ENCODE peak calls at places on chromosomes 11 and 22, in eight cellular contexts. G is WTC11, M is spleen, P is kidney, D is cardiac fibroblast, Z is HFFc6, R is uterus, V is thoracic aorta. K is an unnamed sample.

GRCh38 chr11:35126000-35126878 is 12.7 kb upstream of the CD44 start:
- DNase-seq in G (no peak), M (no peak), P (no peak), D (no peak), Z (no peak), R (no peak), V (no peak), K (no peak)

GRCh38 chr11:69444381-69445130 is 36.9 kb upstream of the LINC01488 start:
- DNase-seq in G (peak), M (peak), P (peak), D (peak), Z (peak), R (peak), V (peak), K (peak)

GRCh38 chr11:129691154-129691553 is 124.5 kb upstream of the TMEM45B start:
- DNase-seq in G (no peak), M (no peak), P (no peak), D (no peak), Z (no peak), R (no peak), V (no peak), K (no peak)

GRCh38 chr22:35627267-35628041 is 10.3 kb upstream of the MB start:
- DNase-seq in G (peak), M (no peak), P (peak), D (peak), Z (peak), R (peak), V (peak), K (peak)

GRCh38 chr11:27211370-27212127 is 151.5 kb downstream of the CCDC34 start:
- DNase-seq in G (peak), M (no peak), P (no peak), D (peak), Z (no peak), R (no peak), V (no peak), K (no peak)

GRCh38 chr11:115623021-115623451 is 118.8 kb upstream of the CADM1 start:
- DNase-seq in G (no peak), M (peak), P (peak), D (peak), Z (peak), R (peak), V (peak), K (peak)

GRCh38 chr11:1060885-1061616 is 13.6 kb upstream of the MUC2 start:
- DNase-seq in G (no peak), M (peak), P (peak), D (peak), Z (peak), R (no peak), V (no peak), K (no peak)

GRCh38 chr11:44817207-44817944 is 90.6 kb downstream of the TSPAN18 start:
- DNase-seq in G (no peak), M (peak), P (no peak), D (peak), Z (peak), R (no peak), V (no peak), K (no peak)

GRCh38 chr11:1372660-1373059 is 17.1 kb upstream of the BRSK2 start:
- DNase-seq in G (no peak), M (no peak), P (peak), D (no peak), Z (no peak), R (no peak), V (no peak), K (no peak)

GRCh38 chr11:18700375-18700774 is 1.8 kb downstream of the TMEM86A start:
- DNase-seq in G (no peak), M (no peak), P (peak), D (no peak), Z (no peak), R (no peak), V (no peak), K (no peak)

GRCh38 chr11:83521647-83522596 is 235.8 kb upstream of the CCDC90B start:
- DNase-seq in G (peak), M (no peak), P (no peak), D (peak), Z (peak), R (no peak), V (no peak), K (peak)

GRCh38 chr11:121652982-121653381 is 200.2 kb upstream of the SORL1-AS1 start:
- DNase-seq in G (no peak), M (no peak), P (no peak), D (peak), Z (no peak), R (no peak), V (no peak), K (peak)

GRCh38 chr11:31045335-31045734 is 324.2 kb downstream of the DCDC1 start:
- DNase-seq in G (no peak), M (no peak), P (no peak), D (peak), Z (no peak), R (no peak), V (no peak), K (peak)

GRCh38 chr11:125923633-125924032 is 19.3 kb downstream of the DDX25 start:
- DNase-seq in G (no peak), M (no peak), P (no peak), D (no peak), Z (no peak), R (no peak), V (no peak), K (no peak)

GRCh38 chr11:17859552-17859951 is 125.0 kb downstream of the KCNC1 start:
- DNase-seq in G (no peak), M (no peak), P (no peak), D (no peak), Z (peak), R (no peak), V (no peak), K (no peak)

GRCh38 chr11:36088234-36088975 is 144.5 kb downstream of the LDLRAD3 start:
- DNase-seq in G (no peak), M (no peak), P (no peak), D (peak), Z (peak), R (no peak), V (no peak), K (no peak)

GRCh38 chr22:46036558-46037408 is 59.8 kb upstream of the WNT7B start:
- DNase-seq in G (peak), M (peak), P (peak), D (peak), Z (no peak), R (peak), V (no peak), K (peak)

GRCh38 chr22:47442821-47443220 is 680.4 kb downstream of the TBC1D22A start:
- DNase-seq in G (no peak), M (no peak), P (no peak), D (no peak), Z (no peak), R (no peak), V (no peak), K (no peak)

GRCh38 chr11:28146123-28146751 is 38.0 kb downstream of the METTL15 start:
- DNase-seq in G (no peak), M (no peak), P (no peak), D (peak), Z (peak), R (no peak), V (no peak), K (peak)

GRCh38 chr22:26546282-26546681 is 34.0 kb upstream of the TFIP11 start:
- DNase-seq in G (no peak), M (no peak), P (no peak), D (no peak), Z (no peak), R (no peak), V (no peak), K (no peak)

GRCh38 chr22:20531154-20531403 is 23.7 kb downstream of the MED15 start:
- DNase-seq in G (no peak), M (no peak), P (no peak), D (no peak), Z (no peak), R (no peak), V (no peak), K (no peak)

GRCh38 chr11:68297812-68298658 is 14.4 kb upstream of the LRP5 start:
- DNase-seq in G (peak), M (peak), P (peak), D (peak), Z (peak), R (peak), V (peak), K (peak)

GRCh38 chr11:69529001-69529400 is 47.5 kb downstream of the LINC01488 start:
- DNase-seq in G (no peak), M (peak), P (no peak), D (no peak), Z (no peak), R (no peak), V (no peak), K (no peak)

GRCh38 chr11:70067591-70068341 is 10.4 kb upstream of the ANO1 start:
- DNase-seq in G (no peak), M (peak), P (no peak), D (no peak), Z (no peak), R (no peak), V (no peak), K (peak)

GRCh38 chr22:36366291-36366708 is 21.5 kb downstream of the MYH9 start:
- DNase-seq in G (no peak), M (no peak), P (peak), D (peak), Z (no peak), R (peak), V (peak), K (no peak)

GRCh38 chr22:44583076-44583760 is 85.2 kb upstream of the RTL6 start:
- DNase-seq in G (no peak), M (peak), P (peak), D (peak), Z (no peak), R (peak), V (no peak), K (no peak)

GRCh38 chr11:107689317-107690202 is 22.3 kb downstream of the SLN start:
- DNase-seq in G (peak), M (no peak), P (no peak), D (peak), Z (peak), R (peak), V (peak), K (peak)

GRCh38 chr22:44211946-44212930 is 31.5 kb downstream of the PARVG start:
- DNase-seq in G (no peak), M (no peak), P (no peak), D (no peak), Z (no peak), R (no peak), V (no peak), K (no peak)

GRCh38 chr22:31905356-31905755 is 39.0 kb upstream of the YWHAH start:
- DNase-seq in G (no peak), M (no peak), P (peak), D (no peak), Z (no peak), R (no peak), V (no peak), K (no peak)

GRCh38 chr11:123822591-123822990 is 16.4 kb upstream of the OR6M1 start:
- DNase-seq in G (no peak), M (no peak), P (no peak), D (peak), Z (no peak), R (no peak), V (no peak), K (no peak)

GRCh38 chr22:50469377-50470305 is 5.2 kb downstream of the SBF1 start:
- DNase-seq in G (peak), M (peak), P (peak), D (peak), Z (no peak), R (no peak), V (no peak), K (no peak)

GRCh38 chr11:88704505-88704904 is 361.3 kb downstream of the GRM5 start:
- DNase-seq in G (no peak), M (no peak), P (no peak), D (peak), Z (no peak), R (no peak), V (no peak), K (peak)

GRCh38 chr11:85704967-85705366 is 19.0 kb upstream of the CCDC89 start:
- DNase-seq in G (no peak), M (no peak), P (no peak), D (no peak), Z (no peak), R (no peak), V (no peak), K (no peak)

GRCh38 chr11:19243601-19244000 is 2.9 kb upstream of the E2F8 start:
- DNase-seq in G (no peak), M (no peak), P (no peak), D (no peak), Z (no peak), R (no peak), V (no peak), K (no peak)

DNA sequence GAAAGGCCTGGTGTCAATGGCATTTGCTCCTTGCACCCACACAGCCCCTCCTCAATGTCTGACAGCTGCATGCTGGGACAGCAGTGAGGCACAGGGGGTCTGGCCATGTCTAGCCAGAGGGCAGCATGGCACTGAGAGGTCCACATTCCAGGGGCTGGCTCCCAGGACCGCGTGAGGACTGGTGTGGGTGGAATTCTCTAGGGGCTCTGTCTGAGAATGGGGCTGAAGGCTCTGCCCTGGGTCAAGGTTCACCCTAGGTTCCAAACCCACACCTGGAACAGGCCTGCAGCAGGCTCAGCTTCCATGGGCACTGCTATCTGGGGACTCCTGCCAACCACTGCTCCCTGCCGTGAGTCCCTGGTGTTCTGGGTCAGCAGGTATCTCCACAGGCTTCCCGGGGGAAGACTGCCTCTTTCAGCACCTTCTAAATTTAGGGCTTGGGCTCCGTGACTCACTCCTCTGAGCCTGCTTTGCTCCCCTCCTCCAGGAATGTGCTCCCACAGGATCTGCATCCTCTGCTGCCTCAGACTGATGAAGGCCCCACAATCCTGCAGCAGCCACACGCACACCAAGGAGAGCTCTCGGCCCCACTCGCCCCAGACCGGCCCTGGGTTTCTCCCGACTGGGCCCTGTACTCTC is 4.2 kb downstream of the STARD10 start:
- DNase-seq in G (no peak), M (no peak), P (no peak), D (peak), Z (peak), R (no peak), V (no peak), K (peak)
- TF ChIP-seq CTCF in G (no peak), M (no peak), P (no peak), D (no peak), Z (no peak), R (no peak), V (no peak), K (no peak)

DNA sequence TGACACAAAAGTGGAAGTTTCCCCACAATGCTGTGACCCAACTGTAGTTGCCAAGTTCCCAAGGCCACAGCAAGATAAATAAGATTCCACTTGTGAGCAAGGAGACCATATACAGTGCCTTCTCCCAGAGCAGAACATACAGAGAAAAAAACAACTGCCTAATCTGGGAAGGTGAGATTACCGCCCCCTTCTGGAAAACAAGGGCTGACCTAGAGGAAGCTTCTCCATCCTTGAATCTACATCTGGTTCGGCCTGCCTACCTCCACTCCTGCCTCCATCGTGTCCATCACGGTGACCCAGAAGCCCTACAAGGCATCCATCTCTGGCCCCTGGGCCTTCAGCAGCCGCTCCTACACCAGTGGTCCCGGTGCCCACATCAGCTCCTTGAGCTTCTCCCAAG is 6.1 kb upstream of the RNASEH2C start:
- DNase-seq in G (no peak), M (no peak), P (no peak), D (no peak), Z (no peak), R (no peak), V (no peak), K (no peak)
- TF ChIP-seq CTCF in G (no peak), M (no peak), P (no peak), D (no peak), Z (peak), R (no peak), V (no peak), K (peak)

GRCh38 chr11:26134481-26135355 is 197.2 kb upstream of the ANO3 start:
- DNase-seq in G (no peak), M (no peak), P (no peak), D (peak), Z (no peak), R (no peak), V (no peak), K (peak)
- TF ChIP-seq CTCF in G (no peak), M (no peak), P (peak), D (peak), Z (peak), R (no peak), V (no peak), K (peak)

GRCh38 chr11:2891291-2891690 is 5.7 kb upstream of the CDKN1C start:
- DNase-seq in G (peak), M (no peak), P (no peak), D (no peak), Z (no peak), R (no peak), V (no peak), K (peak)
- TF ChIP-seq CTCF in G (no peak), M (no peak), P (no peak), D (no peak), Z (no peak), R (no peak), V (no peak), K (peak)

GRCh38 chr11:74615311-74615710 is 22.9 kb downstream of the POLD3 start:
- DNase-seq in G (no peak), M (no peak), P (no peak), D (no peak), Z (no peak), R (no peak), V (no peak), K (no peak)

GRCh38 chr11:74615988-74616387 is 23.6 kb downstream of the POLD3 start:
- DNase-seq in G (no peak), M (no peak), P (no peak), D (no peak), Z (no peak), R (no peak), V (no peak), K (no peak)

GRCh38 chr11:74612877-74613276 is 20.5 kb downstream of the POLD3 start:
- DNase-seq in G (no peak), M (no peak), P (no peak), D (no peak), Z (no peak), R (no peak), V (no peak), K (no peak)

GRCh38 chr11:74611369-74611861 is 19.0 kb downstream of the POLD3 start:
- DNase-seq in G (no peak), M (no peak), P (no peak), D (peak), Z (peak), R (no peak), V (no peak), K (peak)
- TF ChIP-seq CTCF in G (no peak), M (no peak), P (peak), D (peak), Z (peak), R (peak), V (no peak), K (peak)

GRCh38 chr11:67261635-67261941 is 4.7 kb upstream of the GRK2 start:
- DNase-seq in G (no peak), M (no peak), P (no peak), D (no peak), Z (no peak), R (no peak), V (no peak), K (no peak)
- TF ChIP-seq CTCF in G (no peak), M (no peak), P (no peak), D (peak), Z (peak), R (no peak), V (no peak), K (peak)

GRCh38 chr22:22555596-22555995 is 3.5 kb downstream of the PRAME start:
- DNase-seq in G (no peak), M (no peak), P (no peak), D (no peak), Z (no peak), R (no peak), V (no peak), K (no peak)

GRCh38 chr22:22556578-22556977 is 2.5 kb downstream of the PRAME start:
- DNase-seq in G (no peak), M (no peak), P (no peak), D (no peak), Z (no peak), R (no peak), V (no peak), K (no peak)

GRCh38 chr22:22558071-22558971 is 744 bp downstream of the PRAME start:
- DNase-seq in G (no peak), M (no peak), P (no peak), D (no peak), Z (no peak), R (no peak), V (no peak), K (no peak)

GRCh38 chr22:22556995-22557925 is 1.8 kb downstream of the PRAME start:
- DNase-seq in G (no peak), M (no peak), P (no peak), D (no peak), Z (no peak), R (no peak), V (no peak), K (no peak)

GRCh38 chr22:22558972-22559603 is at the start of gene PRAME:
- DNase-seq in G (peak), M (peak), P (no peak), D (peak), Z (no peak), R (no peak), V (no peak), K (peak)
- TF ChIP-seq CTCF in G (peak), M (peak), P (peak), D (peak), Z (peak), R (no peak), V (no peak), K (peak)

DNA sequence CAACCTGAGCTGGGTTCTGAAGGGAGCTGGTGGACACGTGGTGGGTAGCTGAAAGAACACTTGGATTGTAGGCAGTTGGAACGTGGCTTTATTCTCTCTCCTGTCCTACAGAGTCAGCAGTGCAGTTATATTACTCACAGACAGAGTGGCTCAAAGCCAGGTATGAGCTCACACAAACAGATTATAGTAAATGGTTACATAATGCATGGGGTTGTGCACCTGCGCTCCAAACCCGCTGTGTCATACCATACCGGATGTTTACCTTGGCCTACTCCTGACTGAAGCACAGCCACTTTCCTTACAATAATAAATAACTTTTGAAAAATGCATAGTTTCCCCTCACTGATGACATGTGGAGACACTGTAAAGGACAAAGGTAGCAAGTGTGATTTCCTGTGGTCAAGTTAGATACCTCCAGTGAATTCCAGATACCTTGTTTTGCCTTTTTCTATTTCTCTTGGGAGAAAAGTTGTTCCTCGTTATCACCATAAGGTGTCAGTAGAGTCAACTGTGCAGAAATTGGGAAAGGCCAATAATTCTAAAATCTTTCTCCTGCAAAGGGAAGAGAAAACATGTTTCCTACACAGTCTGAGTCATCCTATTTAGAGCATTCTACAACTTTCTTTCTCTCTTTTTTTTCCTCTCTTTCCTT is 13.5 kb downstream of the MS4A6A start:
- DNase-seq in G (peak), M (no peak), P (no peak), D (peak), Z (no peak), R (no peak), V (no peak), K (peak)
- TF ChIP-seq CTCF in G (no peak), M (peak), P (peak), D (peak), Z (peak), R (peak), V (peak), K (peak)

K was measured in neural progenitor cell.